ENCODE peak calls at places on chromosomes 4 and X, in seven cellular contexts. B, M, R, W, A, V and N are unnamed samples.
A peak's percentile ranks its signal among the peaks of the same experiment; 100 is the strongest.

GRCh38 chr4:173367946-173368345 is 2.8 kb upstream of the SAP30 start:
- DNase-seq in R (peak; percentile 27), V (no peak), A (no peak), M (no peak), B (no peak), W (no peak), N (no peak)

GRCh38 chr4:23654791-23655190 is 235.1 kb downstream of the PPARGC1A start:
- DNase-seq in V (no peak), W (peak; percentile 4), A (no peak), B (no peak), M (no peak), R (no peak), N (no peak)

GRCh38 chr4:5705672-5706310 is 2.6 kb downstream of the EVC2 start:
- DNase-seq in B (no peak), R (no peak), A (no peak), V (peak; percentile 8), W (no peak), M (peak; percentile 73), N (no peak)

GRCh38 chr4:63122955-63123354 is 1286.3 kb downstream of the TECRL start:
- DNase-seq in M (no peak), V (no peak), W (no peak), A (no peak), R (no peak), B (no peak), N (no peak)

GRCh38 chr4:5798946-5799345 is 87.9 kb downstream of the EVC start:
- DNase-seq in B (no peak), W (no peak), V (no peak), A (no peak), R (no peak), M (no peak), N (no peak)

GRCh38 chr4:1767770-1768366 is 25.2 kb upstream of the FGFR3 start:
- DNase-seq in A (peak; percentile 84), W (peak; percentile 52), M (peak; percentile 80), V (peak; percentile 42), B (peak; percentile 86), R (peak; percentile 8), N (no peak)

GRCh38 chrX:54950730-54951375 is 30.2 kb downstream of the TRO start:
- DNase-seq in V (no peak), B (no peak), R (no peak), M (no peak), A (no peak), W (no peak), N (no peak)

GRCh38 chr4:152983221-152983620 is 47.1 kb downstream of the FHDC1 start:
- DNase-seq in B (peak; percentile 67), W (no peak), R (no peak), M (peak; percentile 71), V (peak; percentile 75), A (no peak), N (no peak)

GRCh38 chr4:10578027-10578426 is 106.5 kb downstream of the CLNK start:
- DNase-seq in B (no peak), M (no peak), A (no peak), R (no peak), V (no peak), W (no peak), N (no peak)

GRCh38 chrX:72060196-72060974 is 71.3 kb downstream of the RTL5 start:
- DNase-seq in A (peak; percentile 52), M (peak; percentile 79), V (no peak), W (no peak), B (peak; percentile 59), R (peak; percentile 5), N (peak; percentile 60)

GRCh38 chrX:38882894-38883620 is 81.8 kb downstream of the MID1IP1 start:
- DNase-seq in A (no peak), V (no peak), R (peak; percentile 90), B (no peak), M (no peak), W (peak; percentile 63), N (no peak)

DNA sequence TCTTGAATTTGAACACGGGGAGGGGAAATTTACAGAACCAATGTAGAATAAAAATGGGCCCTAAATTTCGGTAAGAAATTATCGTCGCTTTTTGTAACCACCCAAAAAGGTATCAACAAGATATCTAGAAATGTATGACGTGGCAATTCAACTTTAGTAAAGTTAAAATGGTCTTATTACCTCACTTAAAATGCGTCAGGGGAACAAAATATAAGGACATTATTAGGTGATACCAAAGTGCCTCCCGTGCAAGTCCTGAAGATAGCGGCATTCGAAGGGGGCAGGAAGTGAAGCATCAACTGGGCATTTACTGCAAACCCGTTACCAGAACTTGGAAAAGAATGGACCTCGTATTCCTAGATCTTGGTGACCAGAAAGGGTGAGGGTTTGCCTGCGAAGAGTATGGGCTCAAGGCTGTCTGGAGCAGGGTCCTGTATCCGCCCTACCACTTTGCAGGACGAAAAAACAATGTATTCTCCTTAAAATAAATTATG is 980 bp downstream of the AP1S2 start:
- DNase-seq in V (no peak), R (no peak), W (peak; percentile 25), A (no peak), B (no peak), M (no peak), N (no peak)
- H3K9ac ChIP-seq in V (no peak overlapping the region), R (peak overlapping the region; percentile 71), W (peak overlapping the region; percentile 86), A (peak overlapping the region; percentile 22), B (peak overlapping the region; percentile 91), M (peak overlapping the region; percentile 80), N (no peak overlapping the region)

GRCh38 chr4:137558951-137559350 is 26.7 kb upstream of the PCDH18 start:
- DNase-seq in A (no peak), V (no peak), W (peak; percentile 68), M (no peak), B (no peak), R (peak; percentile 80), N (no peak)
- H3K23ac ChIP-seq in A (no peak overlapping the region), V (no peak overlapping the region), W (no peak overlapping the region), M (no peak overlapping the region), B (no peak overlapping the region), R (no peak overlapping the region), N (no peak overlapping the region)

DNA sequence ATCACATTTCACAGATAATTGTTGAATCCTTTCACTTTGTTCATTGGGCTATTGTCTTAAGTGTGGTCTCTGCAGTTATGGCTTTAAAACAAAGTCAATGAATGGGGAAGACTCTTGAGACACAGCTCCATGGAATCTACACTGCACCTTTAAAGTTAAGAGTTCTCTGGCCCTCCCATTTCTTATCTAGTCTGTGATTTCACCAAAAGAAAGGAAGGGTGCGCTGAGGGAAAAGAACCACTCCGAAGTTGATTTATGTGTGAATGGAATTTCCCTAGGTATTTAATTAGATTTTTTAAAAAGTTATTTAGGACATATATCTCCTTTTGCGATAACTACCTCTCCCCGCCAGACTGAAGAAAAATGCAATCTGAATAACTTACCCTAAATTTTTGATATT is 2.5 kb downstream of the SEPTIN11 start:
- DNase-seq in A (no peak), B (no peak), R (no peak), V (no peak), M (no peak), W (no peak), N (no peak)
- H3K9ac ChIP-seq in A (no peak overlapping the region), B (no peak overlapping the region), R (peak overlapping the region; percentile 90), V (no peak overlapping the region), M (no peak overlapping the region), W (peak overlapping the region; percentile 92), N (no peak overlapping the region)

DNA sequence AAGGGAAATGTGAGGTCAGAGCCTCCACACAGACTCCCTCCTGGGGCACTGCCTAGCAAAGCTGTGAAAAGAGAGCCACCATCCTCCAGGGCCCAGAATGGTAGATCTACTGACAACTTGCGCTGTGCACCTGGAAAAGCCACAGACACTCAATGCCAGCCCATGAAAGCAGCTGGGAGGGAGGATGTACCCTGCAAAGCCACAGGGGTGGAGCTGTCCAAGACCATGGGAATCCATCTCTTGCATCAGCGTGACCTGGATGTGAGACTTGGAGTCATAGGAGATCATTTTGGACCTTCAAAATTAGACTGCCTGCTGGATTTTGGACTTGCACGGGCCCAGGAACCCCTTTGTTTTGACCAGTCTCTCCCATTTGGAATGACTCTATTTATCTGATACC is 22.8 kb downstream of the CDKN2AIP start:
- DNase-seq in R (no peak), V (no peak), B (no peak), W (no peak), A (no peak), M (no peak), N (no peak)
- H3K23ac ChIP-seq in R (no peak overlapping the region), V (no peak overlapping the region), B (no peak overlapping the region), W (no peak overlapping the region), A (no peak overlapping the region), M (no peak overlapping the region), N (no peak overlapping the region)